ENCODE peak calls at places on chromosomes 16 and 17, in five cellular contexts. J, W, X, A and P are unnamed samples.
A peak's percentile ranks its signal among the peaks of the same experiment; 100 is the strongest.

GRCh38 chr17:3027786-3028532 is 35.4 kb downstream of the OR1D5 start:
- DNase-seq in J (no peak), W (no peak), X (no peak), A (no peak), P (no peak)

GRCh38 chr17:7897773-7898172 is 9.2 kb downstream of the CHD3 start:
- DNase-seq in J (no peak), W (no peak), X (no peak), A (peak; percentile 54), P (no peak)

GRCh38 chr16:27154573-27155521 is 48.5 kb upstream of the KDM8 start:
- DNase-seq in J (peak; percentile 61), W (peak; percentile 68), X (peak; percentile 35), A (no peak), P (no peak)

GRCh38 chr16:81455720-81456494 is 11.3 kb downstream of the CMIP start:
- DNase-seq in J (no peak), W (no peak), X (no peak), A (no peak), P (no peak)

GRCh38 chr16:14354561-14355351 is 275.3 kb downstream of the PARN start:
- DNase-seq in J (no peak), W (no peak), X (peak; percentile 86), A (no peak), P (no peak)

GRCh38 chr16:12780467-12780866 is 23.2 kb downstream of the CPPED1 start:
- DNase-seq in J (no peak), W (no peak), X (no peak), A (no peak), P (no peak)

GRCh38 chr16:8611886-8612595 is 9.5 kb upstream of the METTL22 start:
- DNase-seq in J (no peak), W (no peak), X (no peak), A (peak; percentile 20), P (no peak)

GRCh38 chr16:15765880-15766279 is 90.9 kb downstream of the MYH11 start:
- DNase-seq in J (no peak), W (peak; percentile 32), X (peak; percentile 63), A (peak; percentile 49), P (peak; percentile 41)

GRCh38 chr17:57045868-57046671 is 39.0 kb upstream of the AKAP1 start:
- DNase-seq in J (no peak), W (no peak), X (peak; percentile 81), A (no peak), P (no peak)

GRCh38 chr16:68146583-68146982 is 61.4 kb downstream of the NFATC3 start:
- DNase-seq in J (no peak), W (no peak), X (no peak), A (no peak), P (no peak)

GRCh38 chr17:4142107-4142900 is 526 bp downstream of the ZZEF1 start:
- DNase-seq in J (peak; percentile 19), W (peak; percentile 24), X (no peak), A (peak; percentile 25), P (no peak)

GRCh38 chr16:87003414-87003755 is 313.8 kb downstream of the C16orf95 start:
- DNase-seq in J (no peak), W (no peak), X (no peak), A (no peak), P (no peak)

GRCh38 chr17:35577826-35578194 is 561 bp downstream of the PEX12 start:
- DNase-seq in J (no peak), W (no peak), X (no peak), A (peak; percentile 16), P (no peak)

GRCh38 chr17:28427372-28427771 is 21.4 kb upstream of the SLC46A1 start:
- DNase-seq in J (no peak), W (no peak), X (no peak), A (no peak), P (no peak)

GRCh38 chr16:73289232-73289631 is 241.3 kb upstream of the ZFHX3 start:
- DNase-seq in J (no peak), W (no peak), X (peak; percentile 65), A (no peak), P (no peak)

GRCh38 chr17:773467-774319 is 8.4 kb downstream of the GLOD4 start:
- DNase-seq in J (no peak), W (no peak), X (no peak), A (no peak), P (no peak)

GRCh38 chr17:11999715-12000114 is 2.4 kb upstream of the ZNF18 start:
- DNase-seq in J (no peak), W (no peak), X (no peak), A (no peak), P (no peak)

GRCh38 chr17:32912218-32912897 is 15.6 kb upstream of the TMEM98 start:
- DNase-seq in J (no peak), W (peak; percentile 76), X (no peak), A (peak; percentile 74), P (no peak)

GRCh38 chr17:9636501-9636900 is 8.8 kb upstream of the USP43 start:
- DNase-seq in J (no peak), W (no peak), X (no peak), A (no peak), P (no peak)

GRCh38 chr17:40910441-40910841 is 25.4 kb upstream of the KRT20 start:
- DNase-seq in J (no peak), W (no peak), X (no peak), A (peak; percentile 82), P (no peak)

GRCh38 chr16:69762843-69763556 is 868 bp downstream of the WWP2 start:
- DNase-seq in J (no peak), W (no peak), X (no peak), A (peak; percentile 46), P (no peak)

GRCh38 chr17:39757931-39758873 is 20.5 kb downstream of the GRB7 start:
- DNase-seq in J (no peak), W (no peak), X (peak; percentile 62), A (no peak), P (no peak)

GRCh38 chr17:9062399-9062902 is 41.1 kb downstream of the NTN1 start:
- DNase-seq in J (no peak), W (no peak), X (no peak), A (no peak), P (no peak)

GRCh38 chr17:65495255-65496060 is 66.0 kb downstream of the AXIN2 start:
- DNase-seq in J (no peak), W (peak; percentile 15), X (no peak), A (no peak), P (no peak)

GRCh38 chr17:75069783-75070182 is 18.0 kb upstream of the SLC16A5 start:
- DNase-seq in J (no peak), W (no peak), X (no peak), A (peak; percentile 55), P (no peak)

GRCh38 chr17:50839591-50840310 is 4.4 kb downstream of the WFIKKN2 start:
- DNase-seq in J (no peak), W (no peak), X (no peak), A (no peak), P (no peak)

GRCh38 chr17:21034350-21035235 is 8.2 kb downstream of the USP22 start:
- DNase-seq in J (no peak), W (no peak), X (no peak), A (no peak), P (no peak)

GRCh38 chr16:79301036-79301435 is 299.5 kb downstream of the MAF start:
- DNase-seq in J (no peak), W (no peak), X (no peak), A (no peak), P (no peak)

GRCh38 chr17:21287703-21288449 is 3.4 kb downstream of the MAP2K3 start:
- DNase-seq in J (peak; percentile 90), W (no peak), X (peak; percentile 86), A (peak; percentile 95), P (no peak)

GRCh38 chr17:42422958-42423712 is at the start of gene CAVIN1:
- DNase-seq in J (no peak), W (no peak), X (no peak), A (peak; percentile 97), P (no peak)

GRCh38 chr16:87419971-87420370 is 27.8 kb downstream of the MAP1LC3B start:
- DNase-seq in J (no peak), W (no peak), X (no peak), A (no peak), P (no peak)

GRCh38 chr16:53775821-53776431 is 72.0 kb downstream of the FTO start:
- DNase-seq in J (no peak), W (no peak), X (no peak), A (peak; percentile 85), P (no peak)

GRCh38 chr16:10368984-10369551 is 16.8 kb upstream of the ATF7IP2 start:
- DNase-seq in J (no peak), W (peak; percentile 40), X (no peak), A (no peak), P (no peak)

GRCh38 chr17:75153854-75154194 is 488 bp downstream of the JPT1 start:
- DNase-seq in J (no peak), W (peak; percentile 44), X (peak; percentile 58), A (peak; percentile 7), P (no peak)

GRCh38 chr16:84044108-84044488 is 1.5 kb upstream of the SLC38A8 start:
- DNase-seq in J (no peak), W (peak; percentile 38), X (no peak), A (peak; percentile 16), P (no peak)
- TF ChIP-seq CTCF in J (no peak), W (peak; percentile 60), X (peak; percentile 22), A (peak; percentile 72), P (peak; percentile 24)

GRCh38 chr16:24046442-24046841 is 209.7 kb upstream of the CACNG3 start:
- DNase-seq in J (no peak), W (peak; percentile 65), X (no peak), A (no peak), P (no peak)

GRCh38 chr16:24041834-24042631 is 206.2 kb downstream of the PRKCB start:
- DNase-seq in J (peak; percentile 63), W (peak; percentile 78), X (no peak), A (peak; percentile 60), P (peak; percentile 43)

GRCh38 chr16:24049113-24049512 is 207.0 kb upstream of the CACNG3 start:
- DNase-seq in J (no peak), W (no peak), X (no peak), A (no peak), P (no peak)

GRCh38 chr16:24044467-24044866 is 208.7 kb downstream of the PRKCB start:
- DNase-seq in J (no peak), W (no peak), X (no peak), A (no peak), P (no peak)

GRCh38 chr16:24045641-24046040 is 209.9 kb downstream of the PRKCB start:
- DNase-seq in J (no peak), W (peak; percentile 71), X (no peak), A (no peak), P (peak; percentile 56)
- TF ChIP-seq CTCF in J (no peak), W (peak; percentile 90), X (no peak), A (peak; percentile 47), P (peak; percentile 80)

GRCh38 chr17:76557368-76558209 is 17.7 kb downstream of the PRCD start:
- DNase-seq in J (peak; percentile 88), W (peak; percentile 98), X (peak; percentile 93), A (peak; percentile 95), P (no peak)
- TF ChIP-seq CTCF in J (peak; percentile 35), W (peak; percentile 78), X (peak; percentile 63), A (peak; percentile 82), P (peak; percentile 43)

DNA sequence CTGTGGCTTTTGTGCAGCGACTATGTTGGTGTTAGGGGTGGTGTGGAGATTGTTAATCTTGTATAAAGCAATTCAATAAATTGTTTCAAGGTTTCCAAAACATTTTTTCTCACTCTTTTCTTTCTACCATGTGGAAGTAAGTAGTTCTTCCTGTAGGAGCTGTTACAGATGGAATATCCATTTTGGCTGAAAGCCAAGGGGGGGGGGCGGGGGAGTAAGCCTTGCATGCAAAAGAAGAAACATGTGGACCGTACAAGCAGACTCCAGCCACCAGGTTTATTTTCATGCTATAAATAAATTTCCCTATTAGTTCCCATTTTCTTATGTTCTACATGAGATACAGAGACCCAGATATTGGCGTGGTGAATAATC is 35.0 kb downstream of the UBN1 start:
- DNase-seq in J (no peak), W (no peak), X (no peak), A (no peak), P (no peak)
- TF ChIP-seq CTCF in J (no peak), W (no peak), X (no peak), A (no peak), P (no peak)